ENCODE peak calls at places on chromosomes 1 and 21, in ten cellular contexts. K, V, M, X, H, P, J, L, Q and B are unnamed samples.

GRCh38 chr1:207031632-207032258 is 811 bp downstream of the C1orf116 start:
- DNase-seq in K (no peak), V (no peak), M (no peak), X (no peak), H (no peak), P (no peak), J (no peak), L (no peak), Q (no peak), B (no peak)

GRCh38 chr1:64766385-64766784 is 21.5 kb downstream of the RAVER2 start:
- DNase-seq in K (no peak), V (no peak), M (no peak), X (no peak), H (no peak), P (no peak), J (no peak), L (no peak), Q (no peak), B (no peak)

GRCh38 chr1:91569411-91570104 is 68.9 kb downstream of the CDC7 start:
- DNase-seq in K (peak), V (no peak), M (peak), X (peak), H (peak), P (peak), J (no peak), L (peak), Q (peak), B (no peak)

GRCh38 chr1:227889047-227889862 is 58.5 kb downstream of the WNT9A start:
- DNase-seq in K (no peak), V (no peak), M (no peak), X (no peak), H (no peak), P (no peak), J (peak), L (peak), Q (no peak), B (no peak)

GRCh38 chr1:24094554-24094953 is 17.4 kb downstream of the MYOM3 start:
- DNase-seq in K (no peak), V (no peak), M (peak), X (peak), H (no peak), P (no peak), J (no peak), L (no peak), Q (no peak), B (no peak)

GRCh38 chr1:43554444-43554992 is 23.8 kb downstream of the PTPRF start:
- DNase-seq in K (peak), V (no peak), M (no peak), X (peak), H (no peak), P (peak), J (peak), L (no peak), Q (no peak), B (no peak)

GRCh38 chr1:17060129-17060868 is 6.5 kb upstream of the SDHB start:
- DNase-seq in K (no peak), V (no peak), M (no peak), X (no peak), H (no peak), P (peak), J (no peak), L (no peak), Q (no peak), B (no peak)

GRCh38 chr1:78339490-78339889 is 151.3 kb upstream of the PTGFR start:
- DNase-seq in K (no peak), V (no peak), M (no peak), X (no peak), H (peak), P (peak), J (no peak), L (no peak), Q (peak), B (no peak)

GRCh38 chr1:225942574-225942973 is 1.6 kb upstream of the LEFTY2 start:
- DNase-seq in K (no peak), V (no peak), M (no peak), X (no peak), H (no peak), P (no peak), J (no peak), L (no peak), Q (no peak), B (no peak)

GRCh38 chr1:7438396-7438785 is 332.7 kb upstream of the VAMP3 start:
- DNase-seq in K (no peak), V (no peak), M (no peak), X (no peak), H (no peak), P (no peak), J (no peak), L (no peak), Q (no peak), B (no peak)

GRCh38 chr1:58983159-58983558 is 199.3 kb upstream of the JUN start:
- DNase-seq in K (no peak), V (no peak), M (no peak), X (no peak), H (no peak), P (peak), J (no peak), L (no peak), Q (peak), B (no peak)

GRCh38 chr1:202786804-202787203 is 21.4 kb downstream of the KDM5B start:
- DNase-seq in K (no peak), V (no peak), M (no peak), X (no peak), H (no peak), P (no peak), J (no peak), L (no peak), Q (no peak), B (no peak)

GRCh38 chr1:18494304-18494703 is 13.6 kb downstream of the KLHDC7A start:
- DNase-seq in K (no peak), V (no peak), M (no peak), X (no peak), H (no peak), P (no peak), J (no peak), L (no peak), Q (no peak), B (no peak)

GRCh38 chr1:107750364-107750959 is 214.5 kb downstream of the VAV3 start:
- DNase-seq in K (peak), V (no peak), M (no peak), X (peak), H (peak), P (peak), J (peak), L (peak), Q (peak), B (peak)

GRCh38 chr1:201903135-201903534 is 14.4 kb downstream of the SHISA4 start:
- DNase-seq in K (no peak), V (no peak), M (peak), X (no peak), H (no peak), P (peak), J (no peak), L (peak), Q (no peak), B (no peak)

GRCh38 chr1:147434926-147435325 is 106.4 kb upstream of the BCL9 start:
- DNase-seq in K (no peak), V (no peak), M (no peak), X (no peak), H (no peak), P (no peak), J (no peak), L (no peak), Q (no peak), B (no peak)

GRCh38 chr1:12518956-12519707 is 98.9 kb downstream of the DHRS3 start:
- DNase-seq in K (no peak), V (no peak), M (peak), X (peak), H (no peak), P (peak), J (no peak), L (peak), Q (peak), B (no peak)

GRCh38 chr1:14539953-14540563 is 58.4 kb upstream of the KAZN start:
- DNase-seq in K (no peak), V (no peak), M (no peak), X (no peak), H (no peak), P (no peak), J (no peak), L (no peak), Q (no peak), B (no peak)

GRCh38 chr1:32998009-32998555 is 33.5 kb upstream of the RNF19B start:
- DNase-seq in K (no peak), V (no peak), M (no peak), X (no peak), H (no peak), P (no peak), J (no peak), L (no peak), Q (no peak), B (no peak)

GRCh38 chr1:171699526-171699925 is 42.3 kb downstream of the VAMP4 start:
- DNase-seq in K (no peak), V (no peak), M (no peak), X (no peak), H (no peak), P (no peak), J (no peak), L (no peak), Q (no peak), B (no peak)

GRCh38 chr1:45305231-45305630 is 21.5 kb upstream of the HPDL start:
- DNase-seq in K (no peak), V (no peak), M (no peak), X (no peak), H (no peak), P (no peak), J (no peak), L (no peak), Q (no peak), B (no peak)

GRCh38 chr21:42193131-42193671 is 25.7 kb upstream of the ABCG1 start:
- DNase-seq in K (no peak), V (peak), M (no peak), X (no peak), H (no peak), P (no peak), J (no peak), L (no peak), Q (no peak), B (no peak)

GRCh38 chr1:70442486-70442885 is 31.4 kb downstream of the CTH start:
- DNase-seq in K (no peak), V (no peak), M (no peak), X (no peak), H (no peak), P (no peak), J (no peak), L (no peak), Q (no peak), B (no peak)

GRCh38 chr1:1629430-1630190 is 2.4 kb upstream of the MMP23B start:
- DNase-seq in K (no peak), V (peak), M (peak), X (no peak), H (no peak), P (no peak), J (no peak), L (no peak), Q (no peak), B (no peak)

GRCh38 chr1:228438266-228438665 is 21.6 kb upstream of the TRIM17 start:
- DNase-seq in K (no peak), V (no peak), M (no peak), X (no peak), H (no peak), P (no peak), J (no peak), L (no peak), Q (no peak), B (no peak)

DNA sequence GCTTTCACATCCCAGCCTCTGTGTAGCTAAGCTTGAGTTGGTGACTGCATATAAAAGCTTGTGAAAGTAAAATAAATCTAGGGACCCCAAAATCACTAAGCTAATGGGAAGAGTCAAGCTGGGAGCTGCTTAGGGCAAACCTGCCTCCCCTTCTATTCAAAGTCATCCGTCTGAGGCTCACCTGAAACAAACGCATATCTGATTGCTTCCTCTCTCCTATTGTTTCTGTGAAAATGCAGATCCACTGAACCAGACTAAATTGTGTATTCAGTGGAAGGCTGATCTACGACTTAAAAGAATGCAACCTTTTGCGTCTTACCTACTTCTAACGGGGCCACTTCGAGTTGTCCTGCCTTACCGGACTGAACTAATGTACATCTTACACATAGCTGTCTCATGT is 70.3 kb downstream of the LTN1 start:
- DNase-seq in K (no peak), V (no peak), M (no peak), X (no peak), H (no peak), P (no peak), J (no peak), L (no peak), Q (no peak), B (no peak)
- TF ChIP-seq CTCF in K (no peak), V (no peak), M (no peak), X (no peak), H (no peak), P (no peak), J (no peak), L (no peak), Q (no peak), B (no peak)

GRCh38 chr1:244835276-244836134 is at the start of gene COX20:
- DNase-seq in K (peak), V (peak), M (peak), X (peak), H (peak), P (peak), J (peak), L (peak), Q (peak), B (peak)
- TF ChIP-seq CTCF in K (no peak), V (no peak), M (no peak), X (no peak), H (no peak), P (no peak), J (no peak), L (no peak), Q (no peak), B (no peak)

GRCh38 chr1:215905493-215906095 is 338.5 kb downstream of the KCTD3 start:
- DNase-seq in K (no peak), V (no peak), M (no peak), X (no peak), H (no peak), P (peak), J (no peak), L (no peak), Q (no peak), B (no peak)

DNA sequence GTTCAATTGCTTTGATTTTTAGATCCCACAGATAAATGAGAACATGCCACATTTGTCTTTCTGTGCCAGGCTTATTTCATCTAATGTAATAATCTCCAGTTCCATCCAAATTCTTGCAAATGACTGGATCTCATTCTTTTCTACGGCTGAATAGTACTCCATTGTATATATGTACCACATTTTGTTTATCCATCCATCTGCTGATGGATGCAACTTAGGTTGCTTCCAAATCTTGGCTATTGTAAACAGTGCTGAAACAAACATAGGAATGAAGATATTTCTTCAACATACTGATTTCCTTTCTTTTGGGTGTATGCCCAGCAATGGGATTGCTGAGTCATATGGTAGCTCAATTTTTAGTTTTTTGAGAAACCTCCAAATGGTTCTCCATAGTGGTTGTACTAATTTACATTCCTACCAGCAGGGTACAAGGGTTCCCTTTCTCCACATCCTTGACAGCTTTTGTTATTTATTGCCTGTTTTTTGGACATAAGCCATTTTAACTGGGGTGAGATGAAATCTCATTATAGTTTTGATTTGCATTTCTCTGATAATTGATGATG is 344.4 kb downstream of the KCTD3 start:
- DNase-seq in K (no peak), V (no peak), M (no peak), X (no peak), H (no peak), P (peak), J (no peak), L (no peak), Q (no peak), B (no peak)
- TF ChIP-seq CTCF in K (no peak), V (no peak), M (no peak), X (no peak), H (peak), P (peak), J (peak), L (no peak), Q (no peak), B (peak)

DNA sequence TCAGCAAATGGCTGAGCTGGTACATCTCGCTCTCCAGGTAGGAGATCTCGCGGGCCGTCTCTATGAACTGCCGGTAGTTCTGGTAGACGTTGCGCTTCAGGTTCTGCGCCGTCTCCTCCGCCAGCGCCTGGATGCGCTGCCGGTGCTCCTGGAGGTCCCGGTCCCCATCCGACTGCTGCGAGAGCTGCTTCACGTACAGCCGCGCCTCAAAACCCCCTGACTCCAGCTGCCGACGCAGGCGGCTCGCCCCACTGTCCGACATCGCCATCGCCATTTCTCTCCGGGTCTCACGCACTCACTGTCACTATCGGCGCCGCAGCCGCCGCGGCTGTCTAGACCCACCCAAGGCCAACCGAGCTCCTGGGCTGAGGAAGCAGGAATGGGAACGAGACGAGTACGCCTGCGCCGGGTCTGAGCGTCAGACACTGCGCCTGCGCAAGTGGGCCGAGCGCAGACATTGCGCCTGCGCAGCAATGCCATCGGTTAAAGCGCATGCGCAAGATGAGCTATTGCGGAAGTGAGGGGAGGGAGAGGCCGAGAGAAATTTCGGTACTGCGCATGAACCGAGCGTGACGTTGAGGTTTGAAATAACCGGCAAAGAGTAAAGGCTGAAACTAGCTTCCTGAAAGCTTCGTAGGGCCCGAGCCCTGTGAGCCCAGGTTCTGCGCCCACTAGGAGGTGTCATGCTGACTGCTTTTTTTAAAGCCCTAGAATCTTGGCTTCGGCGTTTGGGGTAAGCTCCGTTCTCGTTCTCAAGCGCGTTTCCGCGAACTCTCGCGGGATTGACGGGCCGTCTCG is at the start of gene EXOC8:
- DNase-seq in K (peak), V (peak), M (peak), X (peak), H (peak), P (peak), J (peak), L (peak), Q (peak), B (peak)
- TF ChIP-seq CTCF in K (no peak), V (no peak), M (no peak), X (peak), H (no peak), P (no peak), J (no peak), L (no peak), Q (no peak), B (no peak)